ENCODE peak calls at places on chromosome 3, in six cellular contexts. One of them, this sample, is unnamed.
A peak's percentile ranks its signal among the peaks of the same experiment; 100 is the strongest.

GRCh38 chr3:129312021-129312639 is 33.5 kb downstream of the HMCES start:
- DNase-seq in neuronal stem cell: no peak
- DNase-seq in IMR-90: peak; percentile 55
- DNase-seq in mesenchymal stem cell: peak; percentile 11
- DNase-seq in H9: no peak
- DNase-seq in H1: no peak
- DNase-seq in this sample: no peak

GRCh38 chr3:133712017-133712416 is 34.2 kb upstream of the TF start:
- DNase-seq in IMR-90: no peak
- DNase-seq in H9: no peak
- DNase-seq in neuronal stem cell: no peak
- DNase-seq in mesenchymal stem cell: no peak
- DNase-seq in H1: no peak
- DNase-seq in this sample: no peak

GRCh38 chr3:44061961-44062360 is 179.7 kb upstream of the TOPAZ1 start:
- DNase-seq in H9: no peak
- DNase-seq in H1: no peak
- DNase-seq in mesenchymal stem cell: no peak
- DNase-seq in neuronal stem cell: no peak
- DNase-seq in IMR-90: no peak
- DNase-seq in this sample: no peak

GRCh38 chr3:7813412-7813811 is 688.2 kb upstream of the LMCD1 start:
- DNase-seq in neuronal stem cell: no peak
- DNase-seq in H1: no peak
- DNase-seq in mesenchymal stem cell: no peak
- DNase-seq in IMR-90: no peak
- DNase-seq in H9: no peak
- DNase-seq in this sample: peak; percentile 90

GRCh38 chr3:130533247-130533646 is 16.3 kb downstream of the COL6A6 start:
- DNase-seq in mesenchymal stem cell: no peak
- DNase-seq in H9: no peak
- DNase-seq in neuronal stem cell: no peak
- DNase-seq in IMR-90: no peak
- DNase-seq in H1: no peak
- DNase-seq in this sample: no peak

GRCh38 chr3:13138566-13139145 is 65.4 kb upstream of the IQSEC1 start:
- DNase-seq in H9: no peak
- DNase-seq in mesenchymal stem cell: no peak
- DNase-seq in IMR-90: no peak
- DNase-seq in neuronal stem cell: no peak
- DNase-seq in H1: no peak
- DNase-seq in this sample: no peak

GRCh38 chr3:168123211-168124173 is 27.8 kb upstream of the GOLIM4 start:
- DNase-seq in H9: no peak
- DNase-seq in neuronal stem cell: no peak
- DNase-seq in H1: no peak
- DNase-seq in mesenchymal stem cell: no peak
- DNase-seq in IMR-90: peak; percentile 4
- DNase-seq in this sample: no peak

GRCh38 chr3:105853801-105854432 is 14.9 kb downstream of the CBLB start:
- DNase-seq in mesenchymal stem cell: no peak
- DNase-seq in neuronal stem cell: no peak
- DNase-seq in H1: no peak
- DNase-seq in H9: no peak
- DNase-seq in IMR-90: no peak
- DNase-seq in this sample: no peak

GRCh38 chr3:54970895-54971294 is 43.0 kb upstream of the LRTM1 start:
- DNase-seq in H1: no peak
- DNase-seq in neuronal stem cell: no peak
- DNase-seq in IMR-90: peak; percentile 59
- DNase-seq in H9: no peak
- DNase-seq in mesenchymal stem cell: no peak
- DNase-seq in this sample: no peak

GRCh38 chr3:85554153-85554552 is 595.4 kb downstream of the CADM2 start:
- DNase-seq in neuronal stem cell: no peak
- DNase-seq in mesenchymal stem cell: no peak
- DNase-seq in H1: peak; percentile 58
- DNase-seq in H9: peak; percentile 32
- DNase-seq in IMR-90: no peak
- DNase-seq in this sample: no peak

GRCh38 chr3:38374221-38374620 is 27.6 kb downstream of the XYLB start:
- DNase-seq in H9: no peak
- DNase-seq in neuronal stem cell: no peak
- DNase-seq in IMR-90: no peak
- DNase-seq in H1: no peak
- DNase-seq in mesenchymal stem cell: no peak
- DNase-seq in this sample: no peak

GRCh38 chr3:97992547-97993173 is 20.4 kb upstream of the RIOX2 start:
- DNase-seq in IMR-90: no peak
- DNase-seq in neuronal stem cell: no peak
- DNase-seq in H9: no peak
- DNase-seq in H1: no peak
- DNase-seq in mesenchymal stem cell: no peak
- DNase-seq in this sample: peak; percentile 33

GRCh38 chr3:133927543-133928066 is 31.9 kb upstream of the RAB6B start:
- DNase-seq in H9: peak; percentile 58
- DNase-seq in H1: peak; percentile 87
- DNase-seq in mesenchymal stem cell: peak; percentile 42
- DNase-seq in IMR-90: no peak
- DNase-seq in neuronal stem cell: peak; percentile 62
- DNase-seq in this sample: peak; percentile 34

GRCh38 chr3:28347374-28348285 is 891 bp upstream of the ZCWPW2 start:
- DNase-seq in mesenchymal stem cell: peak; percentile 38
- DNase-seq in H1: no peak
- DNase-seq in neuronal stem cell: no peak
- DNase-seq in H9: no peak
- DNase-seq in IMR-90: peak; percentile 65
- DNase-seq in this sample: peak; percentile 18

GRCh38 chr3:143221446-143221845 is 101.9 kb downstream of the CHST2 start:
- DNase-seq in H1: no peak
- DNase-seq in IMR-90: no peak
- DNase-seq in neuronal stem cell: no peak
- DNase-seq in H9: no peak
- DNase-seq in mesenchymal stem cell: no peak
- DNase-seq in this sample: no peak

GRCh38 chr3:119767936-119768601 is 13.8 kb upstream of the NR1I2 start:
- DNase-seq in IMR-90: no peak
- DNase-seq in H1: no peak
- DNase-seq in neuronal stem cell: no peak
- DNase-seq in mesenchymal stem cell: no peak
- DNase-seq in H9: no peak
- DNase-seq in this sample: no peak

GRCh38 chr3:148150141-148150540 is 547.6 kb upstream of the AGTR1 start:
- DNase-seq in H1: no peak
- DNase-seq in neuronal stem cell: no peak
- DNase-seq in H9: no peak
- DNase-seq in mesenchymal stem cell: no peak
- DNase-seq in IMR-90: no peak
- DNase-seq in this sample: no peak

GRCh38 chr3:7682822-7683229 is 818.8 kb upstream of the LMCD1 start:
- DNase-seq in IMR-90: peak; percentile 10
- DNase-seq in neuronal stem cell: no peak
- DNase-seq in H9: no peak
- DNase-seq in mesenchymal stem cell: peak; percentile 15
- DNase-seq in H1: no peak
- DNase-seq in this sample: peak; percentile 52

GRCh38 chr3:18443670-18444596 is 18.8 kb upstream of the SATB1 start:
- DNase-seq in neuronal stem cell: no peak
- DNase-seq in H9: peak; percentile 59
- DNase-seq in H1: peak; percentile 73
- DNase-seq in IMR-90: no peak
- DNase-seq in mesenchymal stem cell: no peak
- DNase-seq in this sample: peak; percentile 72

GRCh38 chr3:31210068-31210650 is 315.7 kb upstream of the GADL1 start:
- DNase-seq in neuronal stem cell: no peak
- DNase-seq in H9: peak; percentile 43
- DNase-seq in IMR-90: no peak
- DNase-seq in mesenchymal stem cell: no peak
- DNase-seq in H1: peak; percentile 52
- DNase-seq in this sample: peak; percentile 44

GRCh38 chr3:132445812-132446211 is 28.5 kb downstream of the DNAJC13 start:
- DNase-seq in H1: no peak
- DNase-seq in neuronal stem cell: no peak
- DNase-seq in IMR-90: peak; percentile 61
- DNase-seq in H9: no peak
- DNase-seq in mesenchymal stem cell: peak; percentile 83
- DNase-seq in this sample: peak; percentile 76

GRCh38 chr3:27216295-27216694 is 152.9 kb downstream of the NEK10 start:
- DNase-seq in H1: no peak
- DNase-seq in H9: no peak
- DNase-seq in mesenchymal stem cell: no peak
- DNase-seq in neuronal stem cell: no peak
- DNase-seq in IMR-90: no peak
- DNase-seq in this sample: no peak

GRCh38 chr3:95151590-95151989 is 1088.7 kb downstream of the NSUN3 start:
- DNase-seq in neuronal stem cell: no peak
- DNase-seq in mesenchymal stem cell: no peak
- DNase-seq in H9: no peak
- DNase-seq in H1: no peak
- DNase-seq in IMR-90: no peak
- DNase-seq in this sample: peak; percentile 68

GRCh38 chr3:23495507-23495906 is 292.4 kb downstream of the UBE2E2 start:
- DNase-seq in neuronal stem cell: no peak
- DNase-seq in mesenchymal stem cell: no peak
- DNase-seq in H9: no peak
- DNase-seq in IMR-90: peak; percentile 47
- DNase-seq in H1: no peak
- DNase-seq in this sample: no peak

GRCh38 chr3:196323723-196324122 is 5.7 kb upstream of the DYNLT2B start:
- DNase-seq in H1: no peak
- DNase-seq in IMR-90: peak; percentile 47
- DNase-seq in H9: peak; percentile 54
- DNase-seq in mesenchymal stem cell: no peak
- DNase-seq in neuronal stem cell: peak; percentile 12
- DNase-seq in this sample: peak; percentile 60

GRCh38 chr3:67644827-67645226 is 9.6 kb downstream of the SUCLG2 start:
- DNase-seq in IMR-90: no peak
- DNase-seq in H1: no peak
- DNase-seq in neuronal stem cell: no peak
- DNase-seq in mesenchymal stem cell: no peak
- DNase-seq in H9: no peak
- DNase-seq in this sample: no peak

GRCh38 chr3:14403636-14404395 is 1.4 kb downstream of the SLC6A6 start:
- DNase-seq in mesenchymal stem cell: peak; percentile 52
- DNase-seq in IMR-90: no peak
- DNase-seq in H9: no peak
- DNase-seq in neuronal stem cell: no peak
- DNase-seq in H1: no peak
- DNase-seq in this sample: no peak

GRCh38 chr3:143222505-143222904 is 102.9 kb downstream of the CHST2 start:
- DNase-seq in neuronal stem cell: no peak
- DNase-seq in H9: no peak
- DNase-seq in IMR-90: no peak
- DNase-seq in mesenchymal stem cell: peak; percentile 58
- DNase-seq in H1: no peak
- DNase-seq in this sample: no peak

DNA sequence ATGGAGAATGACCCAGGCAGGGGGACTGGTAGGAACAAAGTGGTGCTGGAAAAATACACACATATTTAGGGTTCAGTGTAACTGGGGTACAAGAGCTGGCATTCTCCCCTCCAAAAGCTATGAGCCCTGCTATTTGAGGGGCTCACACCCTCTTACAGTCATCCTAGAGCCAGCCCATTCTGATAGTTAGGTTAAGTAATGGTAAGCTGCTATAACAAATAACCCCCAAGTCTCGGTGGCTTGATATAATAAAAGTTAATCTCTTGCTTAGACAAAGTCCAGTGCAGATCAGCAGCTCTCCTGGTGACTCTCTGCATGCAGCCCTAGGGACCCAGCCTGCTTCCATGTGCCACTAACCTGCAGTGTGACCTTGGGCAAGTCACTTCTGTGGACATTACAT is 234.9 kb upstream of the HES1 start:
- DNase-seq in IMR-90: no peak
- DNase-seq in mesenchymal stem cell: no peak
- DNase-seq in H1: no peak
- DNase-seq in neuronal stem cell: no peak
- DNase-seq in H9: no peak
- DNase-seq in this sample: no peak
- H2BK15ac ChIP-seq in IMR-90: no peak overlapping the region
- H2BK15ac ChIP-seq in mesenchymal stem cell: no peak overlapping the region
- H2BK15ac ChIP-seq in H1: no peak overlapping the region
- H2BK15ac ChIP-seq in neuronal stem cell: no peak overlapping the region
- H2BK15ac ChIP-seq in H9: no peak overlapping the region
- H2BK15ac ChIP-seq in this sample: no peak overlapping the region

GRCh38 chr3:193767353-193768068 is 174.5 kb downstream of the OPA1 start:
- DNase-seq in H1: peak; percentile 17
- DNase-seq in H9: peak; percentile 3
- DNase-seq in neuronal stem cell: no peak
- DNase-seq in IMR-90: no peak
- DNase-seq in mesenchymal stem cell: no peak
- DNase-seq in this sample: no peak
- H3K4me2 ChIP-seq in H1: no peak overlapping the region
- H3K4me2 ChIP-seq in H9: no peak overlapping the region
- H3K4me2 ChIP-seq in neuronal stem cell: no peak overlapping the region
- H3K4me2 ChIP-seq in IMR-90: no peak overlapping the region
- H3K4me2 ChIP-seq in mesenchymal stem cell: no peak overlapping the region
- H3K4me2 ChIP-seq in this sample: no peak overlapping the region

GRCh38 chr3:58417075-58417474 is 16.6 kb downstream of the PDHB start:
- DNase-seq in H9: no peak
- DNase-seq in H1: no peak
- DNase-seq in mesenchymal stem cell: no peak
- DNase-seq in neuronal stem cell: no peak
- DNase-seq in IMR-90: no peak
- DNase-seq in this sample: no peak
- H4K8ac ChIP-seq in H9: no peak overlapping the region
- H4K8ac ChIP-seq in H1: no peak overlapping the region
- H4K8ac ChIP-seq in mesenchymal stem cell: no peak overlapping the region
- H4K8ac ChIP-seq in neuronal stem cell: no peak overlapping the region
- H4K8ac ChIP-seq in IMR-90: no peak overlapping the region
- H4K8ac ChIP-seq in this sample: no peak overlapping the region

DNA sequence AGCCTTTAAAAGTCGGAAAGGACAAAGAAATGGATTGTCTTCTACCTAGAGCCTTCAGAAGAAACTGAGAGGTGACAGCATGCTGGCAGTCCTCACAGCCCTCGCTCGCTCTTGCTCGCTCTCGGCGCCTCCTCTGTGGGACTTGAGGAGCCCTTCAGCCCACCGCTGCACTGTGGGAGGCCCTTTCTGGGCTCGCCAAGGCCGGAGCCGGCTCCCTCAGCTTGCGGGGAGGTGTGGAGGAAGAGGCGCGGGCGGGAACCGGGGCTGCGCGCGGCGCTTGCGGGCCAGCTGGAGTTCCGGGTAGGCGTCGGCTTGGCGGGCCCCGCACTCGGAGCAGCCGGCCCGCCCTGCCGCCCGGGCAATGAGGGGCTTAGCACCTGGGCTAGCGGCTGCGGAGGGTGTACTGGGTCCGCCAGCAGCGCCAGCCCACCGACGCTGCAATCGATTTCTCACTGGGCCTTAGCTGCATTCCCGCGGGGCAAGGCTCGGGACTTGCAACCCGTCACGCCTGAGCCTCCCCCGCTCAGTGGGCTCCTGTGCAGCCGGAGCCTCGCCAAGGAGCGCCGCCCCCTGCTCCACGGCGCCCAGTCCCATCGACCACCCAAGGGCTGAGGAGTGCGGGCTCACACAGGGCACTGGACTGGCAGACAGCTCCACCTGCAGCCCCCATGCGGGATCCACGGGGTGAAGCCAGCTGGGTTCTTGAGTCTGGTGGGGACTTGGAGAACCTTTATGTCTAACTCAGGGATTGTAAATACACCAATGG is 953.8 kb upstream of the GBE1 start:
- DNase-seq in H1: no peak
- DNase-seq in IMR-90: no peak
- DNase-seq in neuronal stem cell: no peak
- DNase-seq in mesenchymal stem cell: no peak
- DNase-seq in H9: no peak
- DNase-seq in this sample: no peak
- H2BK15ac ChIP-seq in H1: no peak overlapping the region
- H2BK15ac ChIP-seq in IMR-90: no peak overlapping the region
- H2BK15ac ChIP-seq in neuronal stem cell: no peak overlapping the region
- H2BK15ac ChIP-seq in mesenchymal stem cell: no peak overlapping the region
- H2BK15ac ChIP-seq in H9: no peak overlapping the region
- H2BK15ac ChIP-seq in this sample: no peak overlapping the region

This sample was measured in mesendoderm.